ENCODE peak calls at places on chromosomes 1 and 21, in six cellular contexts. O is SK-N-SH, Z is psoas muscle, C is OCI-LY7, F is ovary, T is prostate gland. H is an unnamed sample. For H3K36me3, the result is how much of the 10 kb centered on the place peaks cover.

GRCh38 chr1:64228181-64228957 is 24.9 kb downstream of the UBE2U start:
- DNase-seq in Z (no peak), T (no peak), C (no peak), F (no peak), O (no peak), H (no peak)

GRCh38 chr1:64834734-64835133 is 89.9 kb downstream of the RAVER2 start:
- DNase-seq in O (no peak), F (no peak), T (no peak), C (no peak), Z (no peak), H (no peak)

GRCh38 chr1:66606359-66607142 is 72.6 kb downstream of the SGIP1 start:
- DNase-seq in Z (no peak), O (no peak), T (no peak), C (no peak), F (no peak), H (no peak)

GRCh38 chr1:234833646-234834045 is 223.7 kb upstream of the IRF2BP2 start:
- DNase-seq in T (no peak), Z (no peak), C (no peak), F (no peak), O (no peak), H (no peak)

GRCh38 chr21:9772348-9772672 is 749.1 kb upstream of the TPTE start:
- DNase-seq in T (no peak), F (no peak), Z (no peak), C (no peak), O (no peak), H (no peak)

GRCh38 chr1:85091647-85092295 is 43.5 kb upstream of the MCOLN3 start:
- DNase-seq in T (no peak), Z (no peak), F (no peak), C (no peak), O (no peak), H (no peak)

GRCh38 chr21:20971296-20971921 is 26.8 kb upstream of the NCAM2 start:
- DNase-seq in O (peak), C (peak), Z (peak), F (no peak), T (no peak), H (peak)

GRCh38 chr1:231478386-231478785 is 50.1 kb upstream of the TSNAX start:
- DNase-seq in Z (no peak), F (no peak), O (no peak), T (no peak), C (no peak), H (no peak)

GRCh38 chr1:215704089-215704860 is 137.2 kb downstream of the KCTD3 start:
- DNase-seq in C (no peak), Z (no peak), O (no peak), F (no peak), T (no peak), H (no peak)

GRCh38 chr1:28328228-28328648 is 602 bp upstream of the MED18 start:
- DNase-seq in O (no peak), Z (peak), C (no peak), T (no peak), F (peak), H (no peak)

GRCh38 chr1:111161843-111162242 is 21.8 kb downstream of the CEPT1 start:
- DNase-seq in Z (no peak), O (peak), C (no peak), F (no peak), T (no peak), H (no peak)

GRCh38 chr21:39094087-39094785 is 89.0 kb downstream of the PSMG1 start:
- DNase-seq in Z (no peak), T (no peak), F (no peak), C (no peak), O (no peak), H (no peak)

GRCh38 chr21:39014751-39015150 is 168.5 kb downstream of the PSMG1 start:
- DNase-seq in O (no peak), C (no peak), F (no peak), Z (no peak), T (no peak), H (no peak)

GRCh38 chr1:228109962-228110488 is 926 bp upstream of the MRPL55 start:
- DNase-seq in Z (no peak), C (no peak), F (no peak), T (no peak), O (no peak), H (no peak)

GRCh38 chr1:39080884-39081265 is 54.7 kb downstream of the NDUFS5 start:
- DNase-seq in O (no peak), C (no peak), T (no peak), Z (no peak), F (peak), H (no peak)

GRCh38 chr1:199954701-199955100 is 72.8 kb upstream of the NR5A2 start:
- DNase-seq in Z (no peak), F (no peak), C (peak), T (no peak), O (peak), H (no peak)

GRCh38 chr1:180886338-180886737 is 26.4 kb upstream of the KIAA1614 start:
- DNase-seq in F (no peak), C (no peak), Z (no peak), T (no peak), O (no peak), H (no peak)

GRCh38 chr1:207128336-207128921 is 24.4 kb downstream of the C4BPA start:
- DNase-seq in F (no peak), C (no peak), Z (no peak), T (no peak), O (no peak), H (no peak)

GRCh38 chr1:2597441-2598328 is 11.1 kb downstream of the PRXL2B start:
- DNase-seq in C (no peak), T (no peak), Z (no peak), F (peak), O (no peak), H (no peak)

GRCh38 chr1:48917901-48918603 is 141.4 kb upstream of the BEND5 start:
- DNase-seq in O (peak), C (no peak), Z (no peak), F (no peak), T (no peak), H (no peak)

GRCh38 chr1:59985901-59986735 is 59.5 kb upstream of the CYP2J2 start:
- DNase-seq in T (no peak), C (no peak), Z (no peak), F (no peak), O (no peak), H (no peak)

GRCh38 chr1:154614247-154614646 is 6.3 kb upstream of the ADAR start:
- DNase-seq in O (peak), Z (no peak), C (no peak), F (no peak), T (no peak), H (no peak)

GRCh38 chr1:183394435-183394834 is 23.7 kb downstream of the NMNAT2 start:
- DNase-seq in O (no peak), T (no peak), Z (no peak), F (no peak), C (no peak), H (no peak)

GRCh38 chr1:116754203-116754977 is at the start of gene CD2:
- DNase-seq in F (no peak), C (no peak), T (no peak), O (no peak), Z (no peak), H (no peak)

GRCh38 chr1:185479781-185480180 is 162.7 kb upstream of the IVNS1ABP start:
- DNase-seq in C (no peak), O (no peak), Z (no peak), F (no peak), T (no peak), H (no peak)

GRCh38 chr1:29632436-29633270 is 396.3 kb downstream of the PTPRU start:
- DNase-seq in F (no peak), O (peak), C (no peak), Z (no peak), T (no peak), H (no peak)

GRCh38 chr1:77832889-77833288 is 53.4 kb downstream of the MIGA1 start:
- DNase-seq in C (no peak), Z (no peak), O (no peak), F (no peak), T (no peak), H (no peak)

GRCh38 chr1:159924791-159925712 is at the start of gene TAGLN2:
- DNase-seq in C (peak), T (peak), O (peak), Z (peak), F (peak), H (peak)

GRCh38 chr1:164704954-164705353 is 146.0 kb downstream of the PBX1 start:
- DNase-seq in C (no peak), T (no peak), O (peak), F (no peak), Z (no peak), H (no peak)

GRCh38 chr1:5254975-5255374 is 600.6 kb downstream of the AJAP1 start:
- DNase-seq in C (no peak), T (no peak), Z (no peak), O (no peak), F (no peak), H (no peak)

GRCh38 chr1:118984990-118985608 is 3.0 kb downstream of the TBX15 start:
- DNase-seq in O (peak), T (no peak), Z (no peak), C (no peak), F (no peak), H (no peak)

GRCh38 chr1:165129568-165130164 is 226.8 kb downstream of the LMX1A start:
- DNase-seq in C (peak), Z (peak), O (peak), F (no peak), T (peak), H (peak)

GRCh38 chr1:162678439-162678838 is 46.2 kb downstream of the DDR2 start:
- DNase-seq in F (peak), C (no peak), Z (no peak), T (peak), O (no peak), H (no peak)

DNA sequence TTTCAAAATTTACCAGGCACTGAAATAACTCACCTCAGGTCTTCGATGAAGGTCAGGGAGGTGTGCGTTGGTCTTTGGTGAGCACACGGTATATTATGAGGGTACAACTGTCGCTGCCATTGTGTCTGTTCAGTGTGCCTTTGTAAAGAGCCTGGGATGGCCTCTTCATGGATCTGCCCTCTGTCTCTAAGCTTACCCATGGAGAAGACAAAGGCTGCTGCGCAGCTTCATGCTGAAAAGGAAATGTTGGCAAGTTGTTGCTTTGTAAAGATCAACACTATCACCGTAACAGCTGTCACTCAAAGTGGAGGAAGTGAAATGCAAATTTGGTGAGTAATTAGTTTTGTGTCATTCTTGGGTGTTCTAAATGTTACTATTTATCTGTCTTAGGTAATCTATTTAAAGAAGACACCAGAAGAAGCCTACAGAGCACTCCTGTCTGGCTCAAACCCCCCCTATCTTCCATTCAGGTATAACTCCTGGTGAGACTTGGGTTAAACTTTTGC is 71.6 kb downstream of the CDC14A start:
- DNase-seq in F (no peak), Z (no peak), T (no peak), O (no peak), C (no peak), H (no peak)
- H3K27ac ChIP-seq in F (no peak), Z (no peak), T (no peak), O (no peak), C (no peak), H (no peak)

DNA sequence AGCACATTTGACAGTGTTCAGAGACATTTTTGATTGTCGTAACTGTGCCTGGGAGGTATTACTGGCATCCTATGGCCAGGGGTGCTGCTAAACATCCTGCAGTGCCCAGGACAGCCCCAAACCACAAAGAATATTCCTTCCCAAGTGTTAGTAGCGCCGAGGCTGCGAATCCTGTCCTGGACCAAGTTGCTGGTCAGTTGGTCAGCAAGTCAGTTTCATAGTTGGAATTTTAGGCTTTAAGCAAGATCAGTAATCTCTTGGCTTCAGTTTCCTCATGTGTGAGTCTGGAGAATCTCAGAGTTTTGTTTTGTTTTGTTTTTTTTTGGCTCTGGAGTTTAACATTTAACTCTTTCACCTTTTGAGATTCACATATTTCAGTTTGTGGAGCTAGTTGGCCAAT is 65.0 kb downstream of the MTR start:
- DNase-seq in O (no peak), F (no peak), C (no peak), T (no peak), Z (no peak), H (no peak)
- H3K36me3 ChIP-seq in O (half or more), F (under half), C (half or more), T (under half), Z (under half), H (half or more)

DNA sequence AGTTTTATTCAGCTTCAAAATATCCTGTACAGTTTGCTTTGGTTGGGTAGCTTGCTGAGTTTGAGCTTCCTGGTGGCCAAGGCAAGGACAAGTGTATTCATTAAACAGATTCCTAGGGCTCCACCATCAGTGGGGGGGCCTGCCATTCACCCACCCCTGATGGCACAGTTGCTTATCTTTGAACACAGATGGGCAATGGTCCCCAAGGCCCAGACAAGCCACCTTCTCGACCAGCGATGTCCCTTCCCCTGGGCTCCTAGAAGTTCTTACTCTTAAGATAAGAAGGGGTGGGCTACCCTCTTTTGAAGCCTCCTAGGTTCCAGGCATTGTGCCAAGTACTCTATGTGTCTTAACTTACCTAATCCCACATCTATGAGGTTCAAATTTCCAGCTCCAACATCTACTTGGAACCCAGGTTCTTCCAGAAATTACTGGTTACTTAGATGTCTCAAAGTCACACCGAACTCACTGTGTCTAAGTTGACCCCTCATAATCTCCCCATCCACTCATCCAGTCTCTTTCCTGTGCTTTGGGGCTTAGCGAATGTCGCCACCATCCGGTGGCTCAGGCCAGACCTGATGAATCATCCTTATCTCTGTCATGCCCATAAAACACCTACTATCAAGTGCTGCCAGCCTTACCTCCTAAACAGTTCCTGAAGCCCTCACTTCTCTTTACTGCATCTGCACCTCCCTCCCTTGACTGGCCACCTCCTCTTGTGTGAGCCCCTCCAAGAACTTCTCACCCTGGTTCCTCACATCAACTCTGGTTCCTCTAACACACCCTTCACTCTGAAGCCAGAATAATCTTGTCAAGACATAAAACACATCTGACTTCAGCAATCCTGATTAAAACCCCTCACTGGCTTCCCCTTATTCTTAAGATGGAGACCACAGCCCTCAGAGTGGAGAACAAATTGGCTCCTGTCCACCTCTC is 50.1 kb downstream of the KLHDC7A start:
- DNase-seq in Z (no peak), T (no peak), C (peak), F (no peak), O (peak), H (no peak)
- TF ChIP-seq CTCF in Z (no peak), T (peak), C (peak), F (no peak), O (no peak), H (no peak)

DNA sequence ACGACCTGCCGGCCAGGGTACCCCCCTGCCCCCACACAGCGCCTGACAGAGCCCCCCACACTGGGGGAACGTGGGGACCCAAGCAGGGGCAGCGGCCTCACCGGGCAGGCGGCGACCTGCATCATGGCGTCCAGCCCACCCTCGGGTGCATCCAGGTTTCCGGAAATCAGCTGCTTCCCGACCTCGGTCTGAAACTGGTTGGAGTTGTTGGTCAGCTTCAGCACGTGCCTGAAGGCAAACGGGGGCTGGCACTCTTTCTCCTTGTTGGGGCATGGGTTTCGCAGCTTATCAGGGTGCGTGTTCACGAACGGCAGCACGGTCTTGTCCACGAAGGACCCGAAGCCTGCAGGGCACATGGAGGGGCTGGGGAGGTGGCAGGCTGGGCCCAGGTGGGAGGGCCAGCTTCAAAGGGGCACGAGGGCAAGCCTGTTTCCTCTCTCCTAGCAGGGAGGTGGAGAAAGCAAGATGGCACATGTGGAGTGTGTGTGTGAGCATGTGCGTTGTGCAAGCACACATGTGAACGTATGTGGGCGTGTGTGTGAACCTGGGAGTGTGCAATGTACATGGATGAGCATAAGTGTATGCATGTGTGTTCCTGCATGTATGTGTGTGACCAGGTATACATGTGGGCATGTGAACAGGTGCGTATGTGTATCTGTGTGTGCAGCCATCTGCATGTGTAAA is 19.2 kb downstream of the ITGB2 start:
- DNase-seq in T (no peak), F (no peak), O (no peak), C (no peak), Z (no peak), H (no peak)
- H3K27ac ChIP-seq in T (no peak), F (no peak), O (no peak), C (no peak), Z (no peak), H (no peak)

GRCh38 chr1:15717418-15718131 is 18.5 kb upstream of the SLC25A34 start:
- DNase-seq in C (no peak), F (no peak), Z (no peak), T (no peak), O (no peak), H (no peak)
- H3K36me3 ChIP-seq in C (under half), F (under half), Z (under half), T (under half), O (under half), H (half or more)

GRCh38 chr1:209227941-209228340 is 355.6 kb upstream of the CAMK1G start:
- DNase-seq in F (no peak), C (no peak), T (no peak), O (no peak), Z (no peak), H (no peak)
- TF ChIP-seq CTCF in F (no peak), C (no peak), T (no peak), O (no peak), Z (no peak), H (no peak)

DNA sequence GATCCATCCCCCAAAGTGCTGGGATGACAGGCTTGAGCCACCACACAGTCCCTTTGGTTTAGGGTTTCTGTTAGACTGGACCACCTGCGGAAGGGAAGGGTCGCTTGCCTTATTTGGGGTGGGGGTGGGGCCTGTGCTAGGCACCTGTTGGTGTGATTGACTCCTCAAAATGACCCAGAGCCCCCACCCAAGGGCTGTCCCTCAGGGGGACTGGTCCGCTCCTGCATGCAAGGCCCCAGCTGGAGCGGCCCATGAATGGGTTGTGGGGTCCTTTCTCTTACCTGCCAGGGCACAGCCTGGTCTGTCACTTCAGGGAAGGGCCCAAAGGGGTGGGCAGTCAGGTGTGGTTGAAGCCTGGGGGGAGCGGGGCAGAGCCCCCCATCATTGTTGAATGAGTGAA is 1.8 kb upstream of the CSTB start:
- DNase-seq in F (no peak), T (no peak), C (no peak), O (no peak), Z (no peak), H (no peak)
- H3K27ac ChIP-seq in F (no peak), T (no peak), C (no peak), O (no peak), Z (no peak), H (no peak)

GRCh38 chr1:247303211-247303610 is 28.5 kb downstream of the ZNF496 start:
- DNase-seq in T (no peak), Z (no peak), F (no peak), O (no peak), C (no peak), H (no peak)
- H3K36me3 ChIP-seq in T (under half), Z (under half), F (under half), O (half or more), C (under half), H (half or more)

H was measured in left ventricle myocardium inferior.